ENCODE peak calls at places on chromosomes 11 and 22, in eight cellular contexts. One of them, this sample, is unnamed.
A peak's percentile ranks its signal among the peaks of the same experiment; 100 is the strongest.

GRCh38 chr11:130760515-130761125 is 155.7 kb downstream of the SNX19 start:
- DNase-seq in D341Med: no peak
- DNase-seq in left kidney: no peak
- DNase-seq in activated T-cell treated with anti-CD3 and anti-CD28 coated beads, Interleukin-2, amount 50 U/mL, for 4 hours: no peak
- DNase-seq in AML-193: no peak
- DNase-seq in NCI-H774: no peak
- DNase-seq in activated CD4-positive, alpha-beta T cell treated with anti-CD3 and anti-CD28 coated beads for 24 hours: no peak
- DNase-seq in cardiac fibroblast: no peak
- DNase-seq in this sample: no peak

GRCh38 chr11:114243461-114244372 is 52.5 kb upstream of the NNMT start:
- DNase-seq in D341Med: no peak
- DNase-seq in left kidney: peak; percentile 41
- DNase-seq in activated T-cell treated with anti-CD3 and anti-CD28 coated beads, Interleukin-2, amount 50 U/mL, for 4 hours: no peak
- DNase-seq in AML-193: no peak
- DNase-seq in NCI-H774: peak; percentile 86
- DNase-seq in activated CD4-positive, alpha-beta T cell treated with anti-CD3 and anti-CD28 coated beads for 24 hours: no peak
- DNase-seq in cardiac fibroblast: no peak
- DNase-seq in this sample: no peak

GRCh38 chr22:42959472-42960145 is 55.3 kb downstream of the PACSIN2 start:
- DNase-seq in D341Med: no peak
- DNase-seq in left kidney: peak; percentile 85
- DNase-seq in activated T-cell treated with anti-CD3 and anti-CD28 coated beads, Interleukin-2, amount 50 U/mL, for 4 hours: no peak
- DNase-seq in AML-193: peak; percentile 32
- DNase-seq in NCI-H774: no peak
- DNase-seq in activated CD4-positive, alpha-beta T cell treated with anti-CD3 and anti-CD28 coated beads for 24 hours: no peak
- DNase-seq in cardiac fibroblast: peak; percentile 93
- DNase-seq in this sample: no peak

GRCh38 chr11:27945323-27945722 is 162.6 kb downstream of the KIF18A start:
- DNase-seq in D341Med: no peak
- DNase-seq in left kidney: no peak
- DNase-seq in activated T-cell treated with anti-CD3 and anti-CD28 coated beads, Interleukin-2, amount 50 U/mL, for 4 hours: no peak
- DNase-seq in AML-193: no peak
- DNase-seq in NCI-H774: no peak
- DNase-seq in activated CD4-positive, alpha-beta T cell treated with anti-CD3 and anti-CD28 coated beads for 24 hours: no peak
- DNase-seq in cardiac fibroblast: no peak
- DNase-seq in this sample: no peak

GRCh38 chr11:95338430-95338991 is 107.5 kb upstream of the SESN3 start:
- DNase-seq in D341Med: peak; percentile 32
- DNase-seq in left kidney: peak; percentile 82
- DNase-seq in activated T-cell treated with anti-CD3 and anti-CD28 coated beads, Interleukin-2, amount 50 U/mL, for 4 hours: no peak
- DNase-seq in AML-193: no peak
- DNase-seq in NCI-H774: no peak
- DNase-seq in activated CD4-positive, alpha-beta T cell treated with anti-CD3 and anti-CD28 coated beads for 24 hours: no peak
- DNase-seq in cardiac fibroblast: peak; percentile 93
- DNase-seq in this sample: no peak

GRCh38 chr11:126459691-126460404 is 104.4 kb downstream of the ST3GAL4 start:
- DNase-seq in D341Med: no peak
- DNase-seq in left kidney: peak; percentile 68
- DNase-seq in activated T-cell treated with anti-CD3 and anti-CD28 coated beads, Interleukin-2, amount 50 U/mL, for 4 hours: no peak
- DNase-seq in AML-193: no peak
- DNase-seq in NCI-H774: no peak
- DNase-seq in activated CD4-positive, alpha-beta T cell treated with anti-CD3 and anti-CD28 coated beads for 24 hours: no peak
- DNase-seq in cardiac fibroblast: peak; percentile 67
- DNase-seq in this sample: no peak

GRCh38 chr11:22674470-22675426 is 8.3 kb downstream of the GAS2 start:
- DNase-seq in D341Med: no peak
- DNase-seq in left kidney: no peak
- DNase-seq in activated T-cell treated with anti-CD3 and anti-CD28 coated beads, Interleukin-2, amount 50 U/mL, for 4 hours: no peak
- DNase-seq in AML-193: no peak
- DNase-seq in NCI-H774: no peak
- DNase-seq in activated CD4-positive, alpha-beta T cell treated with anti-CD3 and anti-CD28 coated beads for 24 hours: no peak
- DNase-seq in cardiac fibroblast: no peak
- DNase-seq in this sample: no peak

GRCh38 chr11:12832828-12833227 is 158.6 kb downstream of the TEAD1 start:
- DNase-seq in D341Med: peak; percentile 45
- DNase-seq in left kidney: no peak
- DNase-seq in activated T-cell treated with anti-CD3 and anti-CD28 coated beads, Interleukin-2, amount 50 U/mL, for 4 hours: no peak
- DNase-seq in AML-193: no peak
- DNase-seq in NCI-H774: no peak
- DNase-seq in activated CD4-positive, alpha-beta T cell treated with anti-CD3 and anti-CD28 coated beads for 24 hours: no peak
- DNase-seq in cardiac fibroblast: no peak
- DNase-seq in this sample: no peak

GRCh38 chr11:117319214-117319840 is 3.3 kb upstream of the BACE1 start:
- DNase-seq in D341Med: no peak
- DNase-seq in left kidney: no peak
- DNase-seq in activated T-cell treated with anti-CD3 and anti-CD28 coated beads, Interleukin-2, amount 50 U/mL, for 4 hours: no peak
- DNase-seq in AML-193: no peak
- DNase-seq in NCI-H774: no peak
- DNase-seq in activated CD4-positive, alpha-beta T cell treated with anti-CD3 and anti-CD28 coated beads for 24 hours: no peak
- DNase-seq in cardiac fibroblast: peak; percentile 87
- DNase-seq in this sample: no peak